ENCODE peak calls at places on chromosomes 4 and X, in ten cellular contexts. S is activated naive CD8-positive, alpha-beta T cell treated with anti-CD3 and anti-CD28 coated beads, Interleukin-2, amount 10 ng/mL, durations not matched to agents 7 days and 5 days; C is SJSA1; H is C1 segment of cervical spinal cord; D is A172; K is NCI-H1092 treated with DMSO at 0.1 percent for 48 hours; L is A549; X is activated CD4-positive, alpha-beta T cell treated with anti-CD3 and anti-CD28 coated beads, Interleukin-2, amount 10 ng/mL, durations not matched to agents 7 days and 5 days; G is CD8-positive, alpha-beta memory T cell; T is T-helper 9 cell. I is an unnamed sample.

GRCh38 chr4:68489338-68489737 is 42.1 kb downstream of the TMPRSS11E start:
- DNase-seq in K (no peak), D (no peak), G (no peak), C (no peak), H (no peak), T (no peak), L (no peak), X (no peak), S (no peak), I (no peak)

GRCh38 chr4:92198711-92199110 is 105.1 kb upstream of the GRID2 start:
- DNase-seq in L (no peak), S (no peak), H (no peak), G (no peak), D (peak), C (peak), T (no peak), K (no peak), X (no peak), I (peak)

GRCh38 chr4:680091-680490 is 5.7 kb downstream of the MYL5 start:
- DNase-seq in H (no peak), X (no peak), D (no peak), T (no peak), L (no peak), C (no peak), G (no peak), K (no peak), S (peak), I (no peak)

GRCh38 chr4:70544279-70544870 is 26.0 kb downstream of the AMTN start:
- DNase-seq in D (peak), K (no peak), X (no peak), H (no peak), T (no peak), L (no peak), C (no peak), S (no peak), G (no peak), I (peak)

GRCh38 chr4:122045533-122045932 is 93.7 kb upstream of the TRPC3 start:
- DNase-seq in T (no peak), C (peak), H (no peak), D (peak), L (peak), X (no peak), G (no peak), S (no peak), K (peak), I (peak)

GRCh38 chrX:73850124-73851013 is 287.4 kb downstream of the CHIC1 start:
- DNase-seq in T (no peak), L (peak), C (no peak), X (no peak), H (no peak), G (no peak), S (no peak), D (peak), K (no peak), I (peak)

GRCh38 chr4:183256756-183257385 is 63.2 kb downstream of the CLDN22 start:
- DNase-seq in D (peak), S (peak), X (peak), T (peak), L (peak), H (no peak), K (peak), C (peak), G (peak), I (peak)

GRCh38 chr4:90095000-90095399 is 32.2 kb upstream of the CCSER1 start:
- DNase-seq in K (no peak), X (no peak), S (no peak), L (no peak), G (no peak), H (no peak), D (peak), C (no peak), T (no peak), I (no peak)

GRCh38 chr4:167966161-167966560 is 126.2 kb upstream of the ANXA10 start:
- DNase-seq in L (no peak), T (no peak), H (no peak), C (peak), G (no peak), D (peak), S (no peak), X (no peak), K (no peak), I (no peak)

GRCh38 chrX:49171752-49172279 is at the start of gene PLP2:
- DNase-seq in G (peak), S (peak), T (peak), D (peak), H (peak), C (peak), L (peak), K (peak), X (peak), I (peak)